ENCODE peak calls at places on chromosomes 16 and 17, in five cellular contexts. M is lung, R is endodermal cell, X is mucosa of descending colon, W is Peyer's patch. A is an unnamed sample.

GRCh38 chr17:59357219-59357699 is 25.8 kb downstream of the YPEL2 start:
- DNase-seq in M (no peak), R (no peak), X (no peak), W (no peak), A (no peak)

GRCh38 chr16:12028220-12028619 is 51.7 kb downstream of the SNX29 start:
- DNase-seq in M (no peak), R (no peak), X (no peak), W (no peak), A (no peak)

GRCh38 chr16:85134794-85135153 is 22.5 kb upstream of the CIBAR2 start:
- DNase-seq in M (no peak), R (no peak), X (no peak), W (no peak), A (peak; percentile 82)

GRCh38 chr17:64103751-64104364 is 26.1 kb downstream of the ERN1 start:
- DNase-seq in M (no peak), R (peak; percentile 26), X (no peak), W (no peak), A (no peak)

GRCh38 chr17:13395346-13395745 is 206.4 kb downstream of the HS3ST3A1 start:
- DNase-seq in M (no peak), R (no peak), X (peak; percentile 4), W (no peak), A (no peak)

GRCh38 chr16:76531236-76531635 is 254.0 kb downstream of the CNTNAP4 start:
- DNase-seq in M (no peak), R (no peak), X (no peak), W (no peak), A (no peak)

GRCh38 chr17:76147211-76148014 is 6.4 kb upstream of the FOXJ1 start:
- DNase-seq in M (no peak), R (peak; percentile 59), X (no peak), W (no peak), A (peak; percentile 58)

GRCh38 chr16:82049484-82049883 is 14.4 kb downstream of the HSD17B2 start:
- DNase-seq in M (no peak), R (no peak), X (no peak), W (no peak), A (no peak)

GRCh38 chr16:17348042-17348783 is 122.5 kb downstream of the XYLT1 start:
- DNase-seq in M (no peak), R (no peak), X (no peak), W (no peak), A (peak; percentile 64)

GRCh38 chr16:72278301-72278700 is 106.3 kb upstream of the PMFBP1 start:
- DNase-seq in M (no peak), R (no peak), X (no peak), W (no peak), A (no peak)

GRCh38 chr16:88856122-88856827 is 472 bp downstream of the GALNS start:
- DNase-seq in M (peak; percentile 34), R (peak; percentile 76), X (peak; percentile 21), W (no peak), A (peak; percentile 90)

GRCh38 chr17:46818319-46818928 is at the start of gene WNT3:
- DNase-seq in M (no peak), R (peak; percentile 98), X (peak; percentile 17), W (peak; percentile 68), A (peak; percentile 89)

GRCh38 chr17:46157443-46158107 is 35.7 kb downstream of the KANSL1 start:
- DNase-seq in M (no peak), R (no peak), X (no peak), W (no peak), A (no peak)

GRCh38 chr16:84013787-84014569 is 28.6 kb downstream of the SLC38A8 start:
- DNase-seq in M (peak; percentile 87), R (peak; percentile 100), X (peak; percentile 94), W (no peak), A (no peak)

GRCh38 chr17:56499799-56500388 is 93.6 kb upstream of the NOG start:
- DNase-seq in M (no peak), R (peak; percentile 65), X (peak; percentile 45), W (no peak), A (no peak)

GRCh38 chr17:55421179-55421934 is at the start of gene MMD:
- DNase-seq in M (peak; percentile 29), R (no peak), X (peak; percentile 68), W (no peak), A (peak; percentile 90)

GRCh38 chr17:48795444-48796162 is 21.4 kb downstream of the TTLL6 start:
- DNase-seq in M (no peak), R (peak; percentile 42), X (peak; percentile 77), W (no peak), A (no peak)

GRCh38 chr17:65595071-65595655 is 33.7 kb upstream of the AXIN2 start:
- DNase-seq in M (no peak), R (peak; percentile 69), X (no peak), W (no peak), A (no peak)

GRCh38 chr16:89118361-89119061 is 24.9 kb downstream of the ACSF3 start:
- DNase-seq in M (no peak), R (peak; percentile 67), X (no peak), W (no peak), A (peak; percentile 73)

GRCh38 chr16:14369734-14370598 is 260.1 kb downstream of the PARN start:
- DNase-seq in M (no peak), R (no peak), X (peak; percentile 6), W (no peak), A (no peak)

GRCh38 chr17:27408891-27409290 is 47.4 kb upstream of the KSR1 start:
- DNase-seq in M (no peak), R (no peak), X (no peak), W (no peak), A (no peak)

GRCh38 chr16:86214326-86215232 is 295.7 kb upstream of the FOXF1 start:
- DNase-seq in M (no peak), R (no peak), X (no peak), W (no peak), A (peak; percentile 80)

GRCh38 chr16:55292491-55292890 is 31.5 kb upstream of the IRX6 start:
- DNase-seq in M (no peak), R (peak; percentile 68), X (no peak), W (no peak), A (no peak)

GRCh38 chr17:83014297-83014696 is 65.1 kb upstream of the METRNL start:
- DNase-seq in M (no peak), R (no peak), X (no peak), W (no peak), A (no peak)

GRCh38 chr17:82217120-82217529 is 4.5 kb upstream of the CCDC57 start:
- DNase-seq in M (no peak), R (no peak), X (no peak), W (no peak), A (peak; percentile 93)

GRCh38 chr17:19717031-19717360 is 612 bp upstream of the SLC47A2 start:
- DNase-seq in M (no peak), R (no peak), X (no peak), W (no peak), A (no peak)

GRCh38 chr16:14364112-14364385 is 266.0 kb downstream of the PARN start:
- DNase-seq in M (no peak), R (no peak), X (no peak), W (no peak), A (no peak)

GRCh38 chr17:10757658-10758057 is 27.8 kb upstream of the TMEM220 start:
- DNase-seq in M (no peak), R (no peak), X (no peak), W (no peak), A (no peak)

DNA sequence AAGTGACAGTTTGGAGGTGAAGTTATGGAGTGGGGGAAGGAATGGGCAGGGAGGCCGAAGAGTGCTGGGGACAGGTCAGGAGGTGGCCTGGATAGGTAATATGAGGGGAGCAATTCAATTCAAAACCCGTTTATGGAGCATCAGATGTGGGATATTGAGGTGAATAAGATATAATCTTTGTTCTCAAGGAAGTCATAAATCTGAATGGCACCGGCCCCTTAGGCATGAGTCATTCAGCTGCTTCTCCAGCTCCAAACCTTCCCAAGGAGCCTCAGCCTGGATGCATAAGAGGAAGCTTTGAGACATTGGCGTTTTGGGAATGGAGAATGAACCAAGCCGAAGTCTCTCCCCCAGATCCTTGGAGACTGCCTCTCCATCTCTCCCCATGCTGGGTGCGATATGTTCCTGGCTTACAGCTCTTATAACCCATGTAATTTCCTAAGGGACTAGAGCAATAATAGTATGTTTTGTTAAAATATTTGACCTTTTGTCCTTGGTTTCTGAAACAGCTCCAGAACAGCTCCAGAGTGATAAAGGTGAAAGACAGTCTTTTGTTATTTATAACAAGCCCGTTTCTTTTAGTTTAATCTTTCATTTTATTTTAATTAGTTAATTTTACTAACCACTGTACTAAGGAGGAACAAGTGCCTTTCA is 1.7 kb downstream of the TUBG2 start:
- DNase-seq in M (no peak), R (no peak), X (no peak), W (no peak), A (no peak)
- H3K4me3 ChIP-seq in M (no peak overlapping the region), R (no peak overlapping the region), X (no peak overlapping the region), W (no peak overlapping the region), A (no peak overlapping the region)

GRCh38 chr16:1985466-1986150 is 1.6 kb downstream of the GFER start:
- DNase-seq in M (no peak), R (no peak), X (peak; percentile 72), W (no peak), A (no peak)
- H3K4me3 ChIP-seq in M (no peak overlapping the region), R (peak overlapping the region; percentile 82), X (no peak overlapping the region), W (no peak overlapping the region), A (peak overlapping the region; percentile 94)

DNA sequence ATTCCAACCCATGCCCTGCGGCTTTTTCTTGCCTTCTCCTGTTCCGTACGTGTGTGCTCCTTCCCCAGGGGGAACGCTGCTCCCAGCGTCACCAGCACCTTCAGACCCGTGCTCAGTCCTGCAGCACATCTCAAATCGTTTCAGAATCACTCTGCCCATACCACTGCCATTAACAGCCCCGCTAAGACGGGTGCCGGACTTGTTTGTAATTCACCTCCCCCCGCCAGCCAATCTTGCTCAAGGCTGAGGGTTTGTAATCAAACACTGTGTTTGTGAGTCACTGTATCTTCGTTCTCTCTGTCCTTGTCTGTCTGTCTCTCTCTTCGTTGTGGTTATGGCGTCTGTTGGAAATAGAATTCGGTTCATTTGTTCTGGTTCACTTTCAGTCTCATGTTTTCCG is 17.3 kb downstream of the CARD14 start:
- DNase-seq in M (no peak), R (no peak), X (no peak), W (no peak), A (no peak)
- H3K4me3 ChIP-seq in M (no peak overlapping the region), R (no peak overlapping the region), X (no peak overlapping the region), W (no peak overlapping the region), A (no peak overlapping the region)

GRCh38 chr16:281660-282249 is 1.2 kb upstream of the PDIA2 start:
- DNase-seq in M (no peak), R (peak; percentile 67), X (no peak), W (no peak), A (no peak)
- H3K4me3 ChIP-seq in M (no peak overlapping the region), R (peak overlapping the region; percentile 66), X (no peak overlapping the region), W (no peak overlapping the region), A (no peak overlapping the region)

DNA sequence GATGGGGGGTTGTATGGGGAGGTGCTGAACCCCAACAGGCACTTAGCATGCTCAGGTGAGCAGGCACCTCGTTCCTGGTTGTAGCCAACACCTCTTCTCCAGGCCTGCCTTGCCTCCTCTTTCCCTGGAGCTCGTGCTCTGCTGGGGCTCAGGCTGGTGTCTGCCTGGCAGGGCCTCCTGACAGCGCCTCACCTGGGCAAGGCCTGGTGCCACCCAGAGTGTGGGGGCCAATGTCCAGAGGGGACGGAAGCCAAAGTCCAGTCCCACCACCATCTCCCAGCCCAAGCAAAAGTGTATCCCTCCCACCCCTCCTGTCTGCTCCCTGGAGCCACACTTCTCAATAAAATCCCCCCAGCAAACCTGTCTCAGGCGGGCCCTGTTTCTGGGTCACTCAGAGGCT is 304.2 kb upstream of the TNRC6C start:
- DNase-seq in M (no peak), R (no peak), X (no peak), W (no peak), A (peak; percentile 21)
- H3K4me3 ChIP-seq in M (no peak overlapping the region), R (no peak overlapping the region), X (no peak overlapping the region), W (no peak overlapping the region), A (no peak overlapping the region)

GRCh38 chr16:31536804-31537361 is 9.2 kb downstream of the AHSP start:
- DNase-seq in M (no peak), R (no peak), X (no peak), W (no peak), A (no peak)
- H3K4me3 ChIP-seq in M (peak overlapping the region; percentile 47), R (no peak overlapping the region), X (no peak overlapping the region), W (no peak overlapping the region), A (peak overlapping the region; percentile 65)

GRCh38 chr17:77628035-77628434 is 330.5 kb upstream of the TNRC6C start:
- DNase-seq in M (no peak), R (peak; percentile 19), X (no peak), W (no peak), A (no peak)
- H3K4me3 ChIP-seq in M (no peak overlapping the region), R (no peak overlapping the region), X (no peak overlapping the region), W (no peak overlapping the region), A (no peak overlapping the region)